ENCODE peak calls at places on chromosome X, in four cellular contexts. L, A, F and Y are unnamed samples.

GRCh38 chrX:18390941-18391538 is 34.4 kb upstream of the CDKL5 start:
- DNase-seq in L (peak; percentile 57), A (peak; percentile 42), F (peak; percentile 68), Y (peak; percentile 1)

GRCh38 chrX:66054978-66055377 is 15.1 kb upstream of the VSIG4 start:
- DNase-seq in L (no peak), A (no peak), F (no peak), Y (no peak)

GRCh38 chrX:23952984-23953907 is 45.4 kb downstream of the CXorf58 start:
- DNase-seq in L (peak; percentile 6), A (no peak), F (no peak), Y (no peak)

GRCh38 chrX:44961817-44962607 is 89.0 kb downstream of the KDM6A start:
- DNase-seq in L (no peak), A (no peak), F (no peak), Y (no peak)

GRCh38 chrX:18561020-18561419 is 110.9 kb downstream of the RS1 start:
- DNase-seq in L (no peak), A (no peak), F (no peak), Y (no peak)

GRCh38 chrX:43953218-43953617 is 20.0 kb downstream of the NDP start:
- DNase-seq in L (no peak), A (no peak), F (no peak), Y (no peak)

GRCh38 chrX:46575991-46576392 is 2.4 kb downstream of the CHST7 start:
- DNase-seq in L (no peak), A (no peak), F (no peak), Y (no peak)

GRCh38 chrX:22699591-22700091 is 300.1 kb upstream of the DDX53 start:
- DNase-seq in L (no peak), A (no peak), F (no peak), Y (no peak)